ENCODE peak calls at places on chromosomes 2 and 18, in seven cellular contexts. P is astrocyte of the spinal cord; U is prostate gland; F is activated CD4-positive, alpha-beta T cell treated with anti-CD3 and anti-CD28 coated beads, Interleukin-2, amount 50 U/mL, for 4 hours; A is SK-N-DZ; W is posterior vena cava; V is activated T-helper 1 cell treated with anti-CD3 and anti-CD28 coated beads, Interleukin-12 subunit alpha, Interleukin-12 subunit beta, Interleukin-2, Interleukin-4 antibody, amounts not matched to agents 30 ng/mL and 10 ng/mL and 1 ng/mL, durations not matched to agents 14 hours and 24 hours and 36 hours. T is an unnamed sample.

GRCh38 chr2:195318440-195319111 is 338.4 kb upstream of the SLC39A10 start:
- DNase-seq in P (peak; percentile 65), U (peak; percentile 17), F (peak; percentile 34), A (peak; percentile 44), W (no peak), V (peak; percentile 20), T (no peak)

GRCh38 chr18:22019193-22019592 is 150.2 kb upstream of the GATA6 start:
- DNase-seq in P (no peak), U (no peak), F (no peak), A (no peak), W (no peak), V (no peak), T (no peak)

GRCh38 chr2:46645681-46646162 is 166.4 kb downstream of the TMEM247 start:
- DNase-seq in P (peak; percentile 80), U (peak; percentile 71), F (no peak), A (no peak), W (no peak), V (no peak), T (no peak)

GRCh38 chr2:105777506-105778343 is 33.0 kb downstream of the NCK2 start:
- DNase-seq in P (no peak), U (no peak), F (no peak), A (no peak), W (no peak), V (no peak), T (no peak)

GRCh38 chr18:68362907-68363306 is 352.0 kb downstream of the TMX3 start:
- DNase-seq in P (no peak), U (no peak), F (no peak), A (no peak), W (peak; percentile 72), V (no peak), T (no peak)

GRCh38 chr18:3529597-3529996 is 79.6 kb downstream of the TGIF1 start:
- DNase-seq in P (no peak), U (no peak), F (no peak), A (no peak), W (no peak), V (no peak), T (no peak)

GRCh38 chr18:59725177-59725576 is 28.0 kb upstream of the CCBE1 start:
- DNase-seq in P (no peak), U (no peak), F (no peak), A (no peak), W (no peak), V (no peak), T (no peak)

GRCh38 chr2:148909114-148909513 is 34.1 kb downstream of the KIF5C start:
- DNase-seq in P (no peak), U (no peak), F (no peak), A (no peak), W (no peak), V (no peak), T (no peak)

GRCh38 chr2:129896226-129897100 is 83.0 kb upstream of the RAB6C start:
- DNase-seq in P (no peak), U (no peak), F (no peak), A (no peak), W (no peak), V (no peak), T (peak; percentile 43)

GRCh38 chr2:180495606-180496005 is 484.8 kb upstream of the UBE2E3 start:
- DNase-seq in P (peak; percentile 28), U (no peak), F (no peak), A (no peak), W (peak; percentile 79), V (no peak), T (no peak)

GRCh38 chr2:174792309-174793025 is 28.2 kb upstream of the CHRNA1 start:
- DNase-seq in P (no peak), U (no peak), F (no peak), A (no peak), W (no peak), V (no peak), T (no peak)

GRCh38 chr2:180046776-180047175 is 39.7 kb upstream of the CWC22 start:
- DNase-seq in P (peak; percentile 69), U (no peak), F (no peak), A (no peak), W (no peak), V (no peak), T (no peak)